ENCODE peak calls at places on chromosome 5, in four cellular contexts. One of them, this sample, is unnamed.

GRCh38 chr5:112923148-112923917 is 1.3 kb upstream of the REEP5 start:
- DNase-seq in iPS-NIHi11: no peak
- DNase-seq in dorsolateral prefrontal cortex: no peak
- DNase-seq in Peyer's patch: peak
- DNase-seq in this sample: peak

GRCh38 chr5:154858251-154858971 is at the start of gene CNOT8:
- DNase-seq in iPS-NIHi11: peak
- DNase-seq in dorsolateral prefrontal cortex: peak
- DNase-seq in Peyer's patch: peak
- DNase-seq in this sample: peak

GRCh38 chr5:58775699-58776098 is 192.8 kb downstream of the RAB3C start:
- DNase-seq in iPS-NIHi11: no peak
- DNase-seq in dorsolateral prefrontal cortex: no peak
- DNase-seq in Peyer's patch: no peak
- DNase-seq in this sample: no peak

GRCh38 chr5:100779669-100780375 is 123.3 kb downstream of the ST8SIA4 start:
- DNase-seq in iPS-NIHi11: no peak
- DNase-seq in dorsolateral prefrontal cortex: no peak
- DNase-seq in Peyer's patch: peak
- DNase-seq in this sample: no peak

GRCh38 chr5:4245511-4245910 is 649.9 kb downstream of the IRX1 start:
- DNase-seq in iPS-NIHi11: no peak
- DNase-seq in dorsolateral prefrontal cortex: no peak
- DNase-seq in Peyer's patch: no peak
- DNase-seq in this sample: no peak

GRCh38 chr5:115484368-115484767 is 60.2 kb downstream of the FEM1C start:
- DNase-seq in iPS-NIHi11: no peak
- DNase-seq in dorsolateral prefrontal cortex: no peak
- DNase-seq in Peyer's patch: no peak
- DNase-seq in this sample: no peak

GRCh38 chr5:83473344-83474169 is 2.0 kb downstream of the VCAN start:
- DNase-seq in iPS-NIHi11: peak
- DNase-seq in dorsolateral prefrontal cortex: peak
- DNase-seq in Peyer's patch: peak
- DNase-seq in this sample: no peak

GRCh38 chr5:54514841-54515432 is 2.6 kb upstream of the SNX18 start:
- DNase-seq in iPS-NIHi11: no peak
- DNase-seq in dorsolateral prefrontal cortex: no peak
- DNase-seq in Peyer's patch: no peak
- DNase-seq in this sample: no peak

GRCh38 chr5:132486318-132487094 is 4.1 kb downstream of the IRF1 start:
- DNase-seq in iPS-NIHi11: no peak
- DNase-seq in dorsolateral prefrontal cortex: no peak
- DNase-seq in Peyer's patch: no peak
- DNase-seq in this sample: no peak

GRCh38 chr5:179410291-179411160 is 65.3 kb upstream of the ADAMTS2 start:
- DNase-seq in iPS-NIHi11: no peak
- DNase-seq in dorsolateral prefrontal cortex: no peak
- DNase-seq in Peyer's patch: no peak
- DNase-seq in this sample: no peak

GRCh38 chr5:152505442-152506042 is 100.5 kb upstream of the NMUR2 start:
- DNase-seq in iPS-NIHi11: peak
- DNase-seq in dorsolateral prefrontal cortex: peak
- DNase-seq in Peyer's patch: peak
- DNase-seq in this sample: peak

GRCh38 chr5:1392801-1393565 is 48.1 kb upstream of the CLPTM1L start:
- DNase-seq in iPS-NIHi11: no peak
- DNase-seq in dorsolateral prefrontal cortex: no peak
- DNase-seq in Peyer's patch: no peak
- DNase-seq in this sample: no peak

GRCh38 chr5:159773062-159773924 is 143.0 kb upstream of the ADRA1B start:
- DNase-seq in iPS-NIHi11: peak
- DNase-seq in dorsolateral prefrontal cortex: peak
- DNase-seq in Peyer's patch: peak
- DNase-seq in this sample: peak

GRCh38 chr5:172129174-172129764 is 58.8 kb downstream of the STK10 start:
- DNase-seq in iPS-NIHi11: no peak
- DNase-seq in dorsolateral prefrontal cortex: no peak
- DNase-seq in Peyer's patch: no peak
- DNase-seq in this sample: no peak

GRCh38 chr5:128870923-128871322 is 94.4 kb upstream of the SLC27A6 start:
- DNase-seq in iPS-NIHi11: no peak
- DNase-seq in dorsolateral prefrontal cortex: no peak
- DNase-seq in Peyer's patch: no peak
- DNase-seq in this sample: no peak

GRCh38 chr5:134275822-134276221 is 49.9 kb upstream of the PPP2CA start:
- DNase-seq in iPS-NIHi11: no peak
- DNase-seq in dorsolateral prefrontal cortex: no peak
- DNase-seq in Peyer's patch: no peak
- DNase-seq in this sample: no peak

GRCh38 chr5:127013407-127013806 is 17.0 kb downstream of the MARCHF3 start:
- DNase-seq in iPS-NIHi11: no peak
- DNase-seq in dorsolateral prefrontal cortex: no peak
- DNase-seq in Peyer's patch: no peak
- DNase-seq in this sample: no peak

GRCh38 chr5:74382864-74383618 is 257.5 kb downstream of the ENC1 start:
- DNase-seq in iPS-NIHi11: no peak
- DNase-seq in dorsolateral prefrontal cortex: no peak
- DNase-seq in Peyer's patch: no peak
- DNase-seq in this sample: no peak

GRCh38 chr5:112863549-112863948 is 2.5 kb downstream of the SRP19 start:
- DNase-seq in iPS-NIHi11: no peak
- DNase-seq in dorsolateral prefrontal cortex: no peak
- DNase-seq in Peyer's patch: no peak
- DNase-seq in this sample: no peak

This sample was measured in effector CD4-positive, alpha-beta T cell.